ENCODE peak calls at places on chromosome 3, in four cellular contexts. D is K562, U is GM12878, Z is HL-60. S is an unnamed sample.

GRCh38 chr3:123586131-123586530 is 1.3 kb upstream of the HACD2 start:
- DNase-seq in D (peak; percentile 73), U (no peak), Z (peak; percentile 35), S (no peak)

GRCh38 chr3:30606301-30607031 is at the start of gene TGFBR2:
- DNase-seq in D (peak; percentile 61), U (peak; percentile 5), Z (peak; percentile 79), S (peak; percentile 29)

GRCh38 chr3:9468460-9468859 is 71.0 kb downstream of the SETD5 start:
- DNase-seq in D (peak; percentile 47), U (no peak), Z (no peak), S (no peak)

GRCh38 chr3:50478671-50479070 is 24.8 kb downstream of the CACNA2D2 start:
- DNase-seq in D (no peak), U (no peak), Z (no peak), S (no peak)

GRCh38 chr3:122111974-122112373 is 56.8 kb downstream of the CD86 start:
- DNase-seq in D (no peak), U (no peak), Z (no peak), S (no peak)

GRCh38 chr3:142228964-142229363 is 3.6 kb upstream of the GK5 start:
- DNase-seq in D (no peak), U (no peak), Z (no peak), S (no peak)

GRCh38 chr3:182046365-182046764 is 334.6 kb downstream of the SOX2 start:
- DNase-seq in D (peak; percentile 9), U (no peak), Z (no peak), S (no peak)

GRCh38 chr3:120450261-120450913 is 405 bp downstream of the FSTL1 start:
- DNase-seq in D (no peak), U (no peak), Z (no peak), S (peak; percentile 37)

GRCh38 chr3:69425249-69425648 is 39.4 kb upstream of the FRMD4B start:
- DNase-seq in D (peak; percentile 18), U (no peak), Z (no peak), S (peak; percentile 14)

GRCh38 chr3:174440350-174440716 is 418.8 kb upstream of the NAALADL2 start:
- DNase-seq in D (peak; percentile 2), U (no peak), Z (no peak), S (no peak)

GRCh38 chr3:30511524-30512278 is 94.7 kb upstream of the TGFBR2 start:
- DNase-seq in D (no peak), U (no peak), Z (peak; percentile 55), S (no peak)

GRCh38 chr3:184574552-184575430 is 13.2 kb downstream of the EPHB3 start:
- DNase-seq in D (no peak), U (no peak), Z (no peak), S (no peak)

GRCh38 chr3:144229973-144230372 is 258.4 kb downstream of the DIPK2A start:
- DNase-seq in D (no peak), U (no peak), Z (no peak), S (no peak)

GRCh38 chr3:63351159-63352007 is 73.3 kb downstream of the SYNPR start:
- DNase-seq in D (peak; percentile 46), U (peak; percentile 1), Z (peak; percentile 16), S (peak; percentile 5)

GRCh38 chr3:127674099-127674792 is 1.5 kb downstream of the ABTB1 start:
- DNase-seq in D (no peak), U (no peak), Z (no peak), S (no peak)

GRCh38 chr3:149316427-149316826 is 17.0 kb downstream of the TM4SF18 start:
- DNase-seq in D (no peak), U (no peak), Z (no peak), S (no peak)

GRCh38 chr3:46930176-46930944 is 46.2 kb downstream of the CCDC12 start:
- DNase-seq in D (no peak), U (no peak), Z (no peak), S (no peak)

GRCh38 chr3:67037615-67038014 is 39.5 kb downstream of the KBTBD8 start:
- DNase-seq in D (peak; percentile 33), U (no peak), Z (no peak), S (no peak)

GRCh38 chr3:73036694-73037368 is 24.6 kb upstream of the EBLN2 start:
- DNase-seq in D (no peak), U (no peak), Z (no peak), S (no peak)

GRCh38 chr3:126431103-126431534 is 36.4 kb downstream of the CFAP100 start:
- DNase-seq in D (no peak), U (peak; percentile 59), Z (no peak), S (no peak)

GRCh38 chr3:74883690-74884089 is 269.2 kb upstream of the CNTN3 start:
- DNase-seq in D (no peak), U (no peak), Z (no peak), S (no peak)

GRCh38 chr3:63905731-63906620 is 6.2 kb downstream of the SCAANT1 start:
- DNase-seq in D (no peak), U (no peak), Z (no peak), S (no peak)

GRCh38 chr3:136955813-136956212 is 2.0 kb upstream of the IL20RB start:
- DNase-seq in D (peak; percentile 22), U (no peak), Z (no peak), S (no peak)

DNA sequence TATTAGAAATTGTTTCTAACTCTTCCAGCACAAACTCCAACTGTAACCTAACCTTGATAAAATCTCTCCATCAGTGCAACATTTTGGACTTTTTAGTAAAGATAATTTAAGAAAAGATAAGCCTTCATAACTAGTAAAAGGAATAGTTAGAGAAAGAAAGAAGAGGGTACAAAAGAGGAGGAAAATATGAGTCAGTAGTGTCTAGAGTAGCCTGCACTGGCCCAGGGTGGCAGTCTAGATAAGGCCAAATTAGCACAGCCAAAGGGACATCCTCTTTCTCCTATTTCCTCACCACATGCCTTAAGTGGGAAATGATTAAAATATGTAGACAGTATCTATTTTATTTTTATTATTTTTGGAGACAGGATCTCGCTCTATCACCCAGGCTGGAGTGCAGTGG is 3.7 kb downstream of the PROS1 start:
- DNase-seq in D (peak; percentile 59), U (no peak), Z (no peak), S (no peak)
- TF ChIP-seq SPI1 in D (peak; percentile 27), U (no peak), Z (no peak), S (no peak)

GRCh38 chr3:152797751-152798432 is 37.0 kb upstream of the P2RY1 start:
- DNase-seq in D (no peak), U (no peak), Z (no peak), S (no peak)
- TF ChIP-seq SPI1 in D (no peak), U (no peak), Z (no peak), S (no peak)

DNA sequence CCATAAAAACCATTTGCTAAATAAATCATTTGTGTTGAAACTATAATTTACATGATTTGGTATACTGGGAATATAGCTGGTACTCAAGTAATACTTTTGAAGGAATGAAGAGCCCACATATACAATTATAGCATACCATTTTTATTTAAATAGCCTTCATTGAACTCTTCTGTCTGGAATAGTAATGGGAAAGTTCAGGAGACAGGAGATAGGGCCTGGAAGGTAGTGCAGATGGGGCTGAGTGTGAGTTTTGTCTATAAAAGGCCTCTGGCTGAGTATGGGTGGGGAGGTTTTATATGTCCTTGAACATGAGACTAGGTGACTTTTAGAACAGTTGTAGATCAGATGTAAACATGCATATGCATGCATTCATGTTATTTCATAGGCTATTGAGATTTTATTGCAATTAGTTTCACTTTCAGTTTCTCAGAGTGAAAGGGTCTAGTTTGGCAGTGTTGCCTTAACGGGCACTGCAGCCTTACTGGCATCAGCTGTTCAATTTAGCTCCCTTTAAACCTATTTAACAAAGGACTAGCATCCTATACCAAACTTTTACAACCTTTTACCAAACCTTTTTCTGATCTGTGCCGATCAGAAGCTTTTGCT is 27.2 kb downstream of the CGGBP1 start:
- DNase-seq in D (peak; percentile 18), U (peak; percentile 26), Z (no peak), S (no peak)
- TF ChIP-seq SPI1 in D (no peak), U (no peak), Z (no peak), S (no peak)

GRCh38 chr3:40313975-40314860 is 4.7 kb downstream of the EIF1B start:
- DNase-seq in D (peak; percentile 65), U (no peak), Z (peak; percentile 32), S (no peak)

GRCh38 chr3:40309925-40310635 is 573 bp downstream of the EIF1B start:
- DNase-seq in D (peak; percentile 51), U (no peak), Z (peak; percentile 47), S (peak; percentile 22)

GRCh38 chr3:40309439-40309924 is at the start of gene EIF1B:
- DNase-seq in D (peak; percentile 100), U (peak; percentile 87), Z (peak; percentile 90), S (peak; percentile 82)

GRCh38 chr3:40310690-40311089 is 1.2 kb downstream of the EIF1B start:
- DNase-seq in D (peak; percentile 55), U (no peak), Z (no peak), S (no peak)

DNA sequence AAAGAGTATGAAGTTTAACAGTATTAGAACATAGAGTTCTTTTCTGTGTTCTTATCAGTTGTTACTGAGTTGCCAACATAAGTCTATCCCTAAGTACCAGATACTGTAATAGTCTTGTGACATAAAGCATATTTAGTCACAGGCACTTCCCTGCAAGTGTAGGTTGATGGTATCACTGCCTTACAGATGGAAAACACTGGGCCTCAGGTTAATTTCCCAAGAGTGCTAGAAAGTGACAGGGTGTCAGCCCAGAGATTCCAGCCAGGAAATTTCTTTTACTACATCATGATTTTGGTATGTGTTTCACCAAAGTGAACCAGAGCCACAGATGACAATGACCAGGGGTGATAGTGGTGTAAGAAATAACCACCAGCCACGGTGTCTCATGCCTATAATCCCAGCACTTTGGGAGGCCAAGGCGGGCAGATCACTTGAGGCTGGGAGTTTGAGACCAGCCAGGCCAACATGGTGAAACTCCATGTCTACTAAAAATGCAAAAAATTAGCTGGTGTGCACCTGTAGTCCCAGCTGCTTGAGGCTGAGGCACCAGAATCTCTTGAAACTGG is 3.2 kb downstream of the EIF1B start:
- DNase-seq in D (peak; percentile 58), U (no peak), Z (no peak), S (no peak)
- TF ChIP-seq SPI1 in D (no peak), U (no peak), Z (no peak), S (no peak)

GRCh38 chr3:4438296-4438695 is 28.8 kb downstream of the SUMF1 start:
- DNase-seq in D (no peak), U (no peak), Z (no peak), S (no peak)
- TF ChIP-seq SPI1 in D (no peak), U (no peak), Z (no peak), S (no peak)

GRCh38 chr3:74692-75243 is 121.8 kb upstream of the CHL1 start:
- DNase-seq in D (no peak), U (no peak), Z (no peak), S (no peak)
- TF ChIP-seq SPI1 in D (no peak), U (no peak), Z (no peak), S (no peak)

S was measured in GM12891.